ENCODE peak calls at places on chromosomes 6 and 20, in eight cellular contexts. One of them, this sample, is unnamed.

GRCh38 chr20:62552613-62553012 is 76.8 kb upstream of the GATA5 start:
- DNase-seq in GM23338: no peak
- DNase-seq in OCI-LY7: no peak
- DNase-seq in SK-N-SH: no peak
- DNase-seq in HCT116: no peak
- DNase-seq in hepatocyte: no peak
- DNase-seq in PC-3: no peak
- DNase-seq in MM.1S: no peak
- DNase-seq in this sample: no peak

GRCh38 chr6:154249499-154250298 is 106.9 kb downstream of the IPCEF1 start:
- DNase-seq in GM23338: no peak
- DNase-seq in OCI-LY7: peak; percentile 2
- DNase-seq in SK-N-SH: no peak
- DNase-seq in HCT116: no peak
- DNase-seq in hepatocyte: no peak
- DNase-seq in PC-3: no peak
- DNase-seq in MM.1S: peak; percentile 64
- DNase-seq in this sample: no peak

GRCh38 chr6:53165333-53165732 is 16.7 kb upstream of the GCM1 start:
- DNase-seq in GM23338: no peak
- DNase-seq in OCI-LY7: no peak
- DNase-seq in SK-N-SH: no peak
- DNase-seq in HCT116: no peak
- DNase-seq in hepatocyte: no peak
- DNase-seq in PC-3: no peak
- DNase-seq in MM.1S: no peak
- DNase-seq in this sample: no peak

GRCh38 chr6:49662877-49663231 is 26.2 kb upstream of the RHAG start:
- DNase-seq in GM23338: no peak
- DNase-seq in OCI-LY7: no peak
- DNase-seq in SK-N-SH: no peak
- DNase-seq in HCT116: no peak
- DNase-seq in hepatocyte: no peak
- DNase-seq in PC-3: peak; percentile 8
- DNase-seq in MM.1S: no peak
- DNase-seq in this sample: no peak

GRCh38 chr6:142872376-142872775 is 72.6 kb downstream of the HIVEP2 start:
- DNase-seq in GM23338: no peak
- DNase-seq in OCI-LY7: no peak
- DNase-seq in SK-N-SH: no peak
- DNase-seq in HCT116: no peak
- DNase-seq in hepatocyte: peak; percentile 32
- DNase-seq in PC-3: no peak
- DNase-seq in MM.1S: no peak
- DNase-seq in this sample: no peak

GRCh38 chr20:4524792-4525191 is 196.9 kb upstream of the PRND start:
- DNase-seq in GM23338: no peak
- DNase-seq in OCI-LY7: no peak
- DNase-seq in SK-N-SH: no peak
- DNase-seq in HCT116: no peak
- DNase-seq in hepatocyte: no peak
- DNase-seq in PC-3: no peak
- DNase-seq in MM.1S: peak; percentile 60
- DNase-seq in this sample: no peak

GRCh38 chr20:22568872-22569344 is 15.5 kb downstream of the FOXA2 start:
- DNase-seq in GM23338: no peak
- DNase-seq in OCI-LY7: no peak
- DNase-seq in SK-N-SH: no peak
- DNase-seq in HCT116: no peak
- DNase-seq in hepatocyte: no peak
- DNase-seq in PC-3: no peak
- DNase-seq in MM.1S: no peak
- DNase-seq in this sample: peak; percentile 67

GRCh38 chr6:5718231-5718947 is 288.3 kb downstream of the NRN1 start:
- DNase-seq in GM23338: no peak
- DNase-seq in OCI-LY7: peak; percentile 73
- DNase-seq in SK-N-SH: no peak
- DNase-seq in HCT116: no peak
- DNase-seq in hepatocyte: no peak
- DNase-seq in PC-3: no peak
- DNase-seq in MM.1S: no peak
- DNase-seq in this sample: no peak

GRCh38 chr20:59784365-59785117 is 148.9 kb downstream of the SYCP2 start:
- DNase-seq in GM23338: no peak
- DNase-seq in OCI-LY7: no peak
- DNase-seq in SK-N-SH: no peak
- DNase-seq in HCT116: no peak
- DNase-seq in hepatocyte: no peak
- DNase-seq in PC-3: no peak
- DNase-seq in MM.1S: no peak
- DNase-seq in this sample: no peak

GRCh38 chr6:43833223-43833995 is 63.4 kb downstream of the VEGFA start:
- DNase-seq in GM23338: no peak
- DNase-seq in OCI-LY7: no peak
- DNase-seq in SK-N-SH: peak; percentile 61
- DNase-seq in HCT116: no peak
- DNase-seq in hepatocyte: peak; percentile 76
- DNase-seq in PC-3: peak; percentile 17
- DNase-seq in MM.1S: no peak
- DNase-seq in this sample: no peak

GRCh38 chr6:4313044-4313686 is 177.8 kb upstream of the ECI2 start:
- DNase-seq in GM23338: peak; percentile 71
- DNase-seq in OCI-LY7: peak; percentile 13
- DNase-seq in SK-N-SH: no peak
- DNase-seq in HCT116: peak; percentile 49
- DNase-seq in hepatocyte: peak; percentile 52
- DNase-seq in PC-3: peak; percentile 98
- DNase-seq in MM.1S: no peak
- DNase-seq in this sample: peak; percentile 54

GRCh38 chr6:32047855-32048766 is 9.9 kb downstream of the CYP21A2 start:
- DNase-seq in GM23338: peak; percentile 92
- DNase-seq in OCI-LY7: peak; percentile 54
- DNase-seq in SK-N-SH: peak; percentile 88
- DNase-seq in HCT116: peak; percentile 34
- DNase-seq in hepatocyte: peak; percentile 79
- DNase-seq in PC-3: peak; percentile 73
- DNase-seq in MM.1S: peak; percentile 50
- DNase-seq in this sample: peak; percentile 75

GRCh38 chr6:13526718-13527668 is 39.6 kb upstream of the GFOD1 start:
- DNase-seq in GM23338: no peak
- DNase-seq in OCI-LY7: peak; percentile 98
- DNase-seq in SK-N-SH: peak; percentile 72
- DNase-seq in HCT116: no peak
- DNase-seq in hepatocyte: no peak
- DNase-seq in PC-3: no peak
- DNase-seq in MM.1S: peak; percentile 92
- DNase-seq in this sample: no peak

GRCh38 chr20:62069741-62070216 is 4.1 kb upstream of the TAF4 start:
- DNase-seq in GM23338: no peak
- DNase-seq in OCI-LY7: no peak
- DNase-seq in SK-N-SH: no peak
- DNase-seq in HCT116: no peak
- DNase-seq in hepatocyte: peak; percentile 41
- DNase-seq in PC-3: peak; percentile 80
- DNase-seq in MM.1S: no peak
- DNase-seq in this sample: no peak

GRCh38 chr6:80259113-80259512 is 152.6 kb downstream of the BCKDHB start:
- DNase-seq in GM23338: no peak
- DNase-seq in OCI-LY7: no peak
- DNase-seq in SK-N-SH: no peak
- DNase-seq in HCT116: no peak
- DNase-seq in hepatocyte: no peak
- DNase-seq in PC-3: no peak
- DNase-seq in MM.1S: no peak
- DNase-seq in this sample: no peak

GRCh38 chr6:80249897-80250296 is 143.4 kb downstream of the BCKDHB start:
- DNase-seq in GM23338: no peak
- DNase-seq in OCI-LY7: no peak
- DNase-seq in SK-N-SH: no peak
- DNase-seq in HCT116: no peak
- DNase-seq in hepatocyte: no peak
- DNase-seq in PC-3: no peak
- DNase-seq in MM.1S: no peak
- DNase-seq in this sample: no peak

GRCh38 chr6:80250391-80250997 is 144.0 kb downstream of the BCKDHB start:
- DNase-seq in GM23338: no peak
- DNase-seq in OCI-LY7: no peak
- DNase-seq in SK-N-SH: no peak
- DNase-seq in HCT116: no peak
- DNase-seq in hepatocyte: no peak
- DNase-seq in PC-3: no peak
- DNase-seq in MM.1S: no peak
- DNase-seq in this sample: no peak

GRCh38 chr6:80254716-80255115 is 148.2 kb downstream of the BCKDHB start:
- DNase-seq in GM23338: no peak
- DNase-seq in OCI-LY7: no peak
- DNase-seq in SK-N-SH: no peak
- DNase-seq in HCT116: no peak
- DNase-seq in hepatocyte: no peak
- DNase-seq in PC-3: no peak
- DNase-seq in MM.1S: no peak
- DNase-seq in this sample: no peak
- H3K27ac ChIP-seq in GM23338: no peak overlapping the region
- H3K27ac ChIP-seq in OCI-LY7: no peak overlapping the region
- H3K27ac ChIP-seq in SK-N-SH: no peak overlapping the region
- H3K27ac ChIP-seq in HCT116: no peak overlapping the region
- H3K27ac ChIP-seq in hepatocyte: no peak overlapping the region
- H3K27ac ChIP-seq in PC-3: no peak overlapping the region
- H3K27ac ChIP-seq in MM.1S: no peak overlapping the region
- H3K27ac ChIP-seq in this sample: peak overlapping the region; percentile 4

GRCh38 chr20:7155794-7156193 is 388.3 kb downstream of the BMP2 start:
- DNase-seq in GM23338: no peak
- DNase-seq in OCI-LY7: no peak
- DNase-seq in SK-N-SH: no peak
- DNase-seq in HCT116: no peak
- DNase-seq in hepatocyte: no peak
- DNase-seq in PC-3: no peak
- DNase-seq in MM.1S: no peak
- DNase-seq in this sample: no peak

GRCh38 chr20:7159903-7160302 is 392.4 kb downstream of the BMP2 start:
- DNase-seq in GM23338: no peak
- DNase-seq in OCI-LY7: no peak
- DNase-seq in SK-N-SH: no peak
- DNase-seq in HCT116: no peak
- DNase-seq in hepatocyte: no peak
- DNase-seq in PC-3: peak; percentile 21
- DNase-seq in MM.1S: no peak
- DNase-seq in this sample: no peak

GRCh38 chr20:7161690-7162089 is 394.2 kb downstream of the BMP2 start:
- DNase-seq in GM23338: peak; percentile 56
- DNase-seq in OCI-LY7: peak; percentile 4
- DNase-seq in SK-N-SH: peak; percentile 11
- DNase-seq in HCT116: no peak
- DNase-seq in hepatocyte: peak; percentile 53
- DNase-seq in PC-3: peak; percentile 51
- DNase-seq in MM.1S: no peak
- DNase-seq in this sample: peak; percentile 32
- TF ChIP-seq CTCF in GM23338: peak; percentile 78
- TF ChIP-seq CTCF in OCI-LY7: peak; percentile 67
- TF ChIP-seq CTCF in SK-N-SH: peak; percentile 21
- TF ChIP-seq CTCF in HCT116: no peak
- TF ChIP-seq CTCF in hepatocyte: peak; percentile 63
- TF ChIP-seq CTCF in PC-3: peak; percentile 60
- TF ChIP-seq CTCF in MM.1S: peak; percentile 48
- TF ChIP-seq CTCF in this sample: peak; percentile 65

GRCh38 chr20:37566590-37567330 is 39.1 kb upstream of the BLCAP start:
- DNase-seq in GM23338: no peak
- DNase-seq in OCI-LY7: no peak
- DNase-seq in SK-N-SH: no peak
- DNase-seq in HCT116: no peak
- DNase-seq in hepatocyte: no peak
- DNase-seq in PC-3: no peak
- DNase-seq in MM.1S: no peak
- DNase-seq in this sample: no peak
- TF ChIP-seq EZH2phosphoT487 in GM23338: no peak
- TF ChIP-seq EZH2phosphoT487 in OCI-LY7: no peak
- TF ChIP-seq EZH2phosphoT487 in SK-N-SH: no peak
- TF ChIP-seq EZH2phosphoT487 in HCT116: no peak
- TF ChIP-seq EZH2phosphoT487 in hepatocyte: no peak
- TF ChIP-seq EZH2phosphoT487 in PC-3: no peak
- TF ChIP-seq EZH2phosphoT487 in MM.1S: no peak
- TF ChIP-seq EZH2phosphoT487 in this sample: no peak

GRCh38 chr6:132272776-132273175 is 128.5 kb downstream of the MOXD1 start:
- DNase-seq in GM23338: no peak
- DNase-seq in OCI-LY7: no peak
- DNase-seq in SK-N-SH: no peak
- DNase-seq in HCT116: no peak
- DNase-seq in hepatocyte: no peak
- DNase-seq in PC-3: no peak
- DNase-seq in MM.1S: no peak
- DNase-seq in this sample: no peak

GRCh38 chr6:132275253-132275970 is 125.9 kb downstream of the MOXD1 start:
- DNase-seq in GM23338: peak; percentile 42
- DNase-seq in OCI-LY7: no peak
- DNase-seq in SK-N-SH: no peak
- DNase-seq in HCT116: no peak
- DNase-seq in hepatocyte: peak; percentile 8
- DNase-seq in PC-3: no peak
- DNase-seq in MM.1S: no peak
- DNase-seq in this sample: no peak

GRCh38 chr6:132270745-132271414 is 130.4 kb downstream of the MOXD1 start:
- DNase-seq in GM23338: no peak
- DNase-seq in OCI-LY7: peak; percentile 61
- DNase-seq in SK-N-SH: no peak
- DNase-seq in HCT116: no peak
- DNase-seq in hepatocyte: peak; percentile 43
- DNase-seq in PC-3: peak; percentile 1
- DNase-seq in MM.1S: no peak
- DNase-seq in this sample: no peak
- H3K27ac ChIP-seq in GM23338: no peak overlapping the region
- H3K27ac ChIP-seq in OCI-LY7: peak overlapping the region; percentile 100
- H3K27ac ChIP-seq in SK-N-SH: no peak overlapping the region
- H3K27ac ChIP-seq in HCT116: no peak overlapping the region
- H3K27ac ChIP-seq in hepatocyte: peak overlapping the region; percentile 28
- H3K27ac ChIP-seq in PC-3: no peak overlapping the region
- H3K27ac ChIP-seq in MM.1S: no peak overlapping the region
- H3K27ac ChIP-seq in this sample: no peak overlapping the region

DNA sequence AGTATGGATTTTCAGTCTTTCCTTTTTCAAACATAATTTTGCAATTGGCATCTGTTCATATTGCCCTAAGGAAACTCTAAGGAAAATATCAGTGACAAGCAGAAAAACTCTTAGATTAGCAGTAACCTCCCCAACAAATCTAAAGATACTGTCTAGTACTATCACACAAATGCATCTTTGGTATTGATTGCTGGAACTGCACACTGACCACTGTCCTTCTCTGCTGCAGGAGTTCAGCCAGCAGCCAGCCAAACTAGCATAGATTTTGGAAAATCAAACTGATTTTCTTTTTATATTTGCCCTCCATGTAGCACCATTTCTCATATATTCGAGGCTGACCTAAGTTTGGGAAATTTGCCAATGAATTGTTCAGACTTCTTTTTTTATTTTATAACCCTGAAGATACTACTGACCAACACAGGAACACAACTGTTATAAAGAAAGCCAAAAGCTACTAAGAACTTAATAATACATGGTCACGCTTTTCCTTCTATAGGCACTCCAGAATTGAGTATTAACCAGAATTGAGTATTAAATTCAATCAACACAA is 51.9 kb upstream of the TBX18 start:
- DNase-seq in GM23338: no peak
- DNase-seq in OCI-LY7: no peak
- DNase-seq in SK-N-SH: no peak
- DNase-seq in HCT116: no peak
- DNase-seq in hepatocyte: no peak
- DNase-seq in PC-3: no peak
- DNase-seq in MM.1S: no peak
- DNase-seq in this sample: no peak
- TF ChIP-seq CTCF in GM23338: no peak
- TF ChIP-seq CTCF in OCI-LY7: no peak
- TF ChIP-seq CTCF in SK-N-SH: no peak
- TF ChIP-seq CTCF in HCT116: no peak
- TF ChIP-seq CTCF in hepatocyte: no peak
- TF ChIP-seq CTCF in PC-3: no peak
- TF ChIP-seq CTCF in MM.1S: no peak
- TF ChIP-seq CTCF in this sample: no peak

This sample was measured in neural progenitor cell.